ENCODE peak calls at places on chromosomes 2 and 18, in nine cellular contexts. K is tibial nerve, V is stomach, O is hepatocyte, Z is adrenal gland, L is iPS DF 6.9, F is pancreas, P is psoas muscle, Q is uterus. S is an unnamed sample.

GRCh38 chr2:191030521-191031154 is 16.7 kb upstream of the STAT1 start:
- DNase-seq in K (peak; percentile 47), O (peak; percentile 67), L (no peak), P (no peak), Q (no peak), V (no peak), F (no peak), Z (peak; percentile 28), S (no peak)

GRCh38 chr2:213411582-213412289 is 127.5 kb downstream of the SPAG16 start:
- DNase-seq in P (no peak), V (no peak), F (no peak), Z (no peak), Q (no peak), O (no peak), K (no peak), L (no peak), S (no peak)

GRCh38 chr2:43222472-43223146 is 3.8 kb downstream of the ZFP36L2 start:
- DNase-seq in O (peak; percentile 39), Z (peak; percentile 35), V (no peak), P (no peak), F (no peak), Q (no peak), L (no peak), K (peak; percentile 34), S (no peak)

GRCh38 chr2:180219471-180219870 is 212.4 kb upstream of the CWC22 start:
- DNase-seq in P (no peak), Z (no peak), F (no peak), O (no peak), K (no peak), L (no peak), Q (no peak), V (no peak), S (no peak)

GRCh38 chr2:46749042-46749461 is 166.6 kb downstream of the MCFD2 start:
- DNase-seq in P (no peak), F (no peak), O (peak; percentile 29), Z (no peak), K (no peak), V (no peak), Q (no peak), L (no peak), S (no peak)

GRCh38 chr2:236271851-236272250 is 7.6 kb upstream of the ASB18 start:
- DNase-seq in K (no peak), O (no peak), L (no peak), Z (no peak), V (no peak), F (no peak), Q (no peak), P (no peak), S (no peak)

GRCh38 chr2:83221258-83221657 is 1237.8 kb downstream of the SUCLG1 start:
- DNase-seq in F (no peak), V (no peak), P (no peak), L (no peak), O (no peak), Q (no peak), Z (no peak), K (no peak), S (no peak)

GRCh38 chr2:182649316-182649715 is 66.7 kb upstream of the DNAJC10 start:
- DNase-seq in Z (peak; percentile 11), K (no peak), O (peak; percentile 56), F (no peak), P (no peak), L (no peak), V (no peak), Q (no peak), S (no peak)

GRCh38 chr2:19623488-19623887 is 265.1 kb upstream of the OSR1 start:
- DNase-seq in Q (no peak), F (no peak), L (no peak), P (no peak), O (no peak), V (no peak), Z (no peak), K (no peak), S (no peak)

GRCh38 chr2:10414000-10414451 is 34.1 kb downstream of the ODC1 start:
- DNase-seq in Q (no peak), V (peak; percentile 82), O (no peak), F (no peak), Z (no peak), L (no peak), P (no peak), K (no peak), S (no peak)

GRCh38 chr2:241668839-241669238 is 17.8 kb downstream of the DTYMK start:
- DNase-seq in O (no peak), F (no peak), K (no peak), V (no peak), L (no peak), Z (no peak), P (no peak), Q (no peak), S (no peak)

GRCh38 chr2:45936623-45936979 is 285.1 kb downstream of the PRKCE start:
- DNase-seq in Q (no peak), Z (no peak), L (no peak), P (no peak), V (no peak), F (no peak), O (no peak), K (no peak), S (no peak)

GRCh38 chr2:119678021-119678656 is 862 bp upstream of the TMEM177 start:
- DNase-seq in P (no peak), Z (no peak), K (no peak), F (no peak), V (peak; percentile 54), O (no peak), Q (no peak), L (no peak), S (no peak)

GRCh38 chr2:5145053-5145452 is 547.1 kb upstream of the SOX11 start:
- DNase-seq in P (no peak), L (no peak), F (no peak), V (no peak), Q (no peak), Z (no peak), O (no peak), K (no peak), S (no peak)

GRCh38 chr2:5145801-5146200 is 546.4 kb upstream of the SOX11 start:
- DNase-seq in Q (no peak), K (no peak), O (no peak), P (no peak), L (no peak), F (no peak), Z (no peak), V (no peak), S (no peak)

GRCh38 chr2:5150871-5151270 is 541.3 kb upstream of the SOX11 start:
- DNase-seq in Z (no peak), F (no peak), P (no peak), K (no peak), Q (no peak), V (no peak), L (no peak), O (no peak), S (no peak)

GRCh38 chr2:5144159-5144558 is 548.0 kb upstream of the SOX11 start:
- DNase-seq in O (no peak), K (no peak), F (no peak), Z (no peak), L (no peak), P (no peak), V (no peak), Q (no peak), S (no peak)

DNA sequence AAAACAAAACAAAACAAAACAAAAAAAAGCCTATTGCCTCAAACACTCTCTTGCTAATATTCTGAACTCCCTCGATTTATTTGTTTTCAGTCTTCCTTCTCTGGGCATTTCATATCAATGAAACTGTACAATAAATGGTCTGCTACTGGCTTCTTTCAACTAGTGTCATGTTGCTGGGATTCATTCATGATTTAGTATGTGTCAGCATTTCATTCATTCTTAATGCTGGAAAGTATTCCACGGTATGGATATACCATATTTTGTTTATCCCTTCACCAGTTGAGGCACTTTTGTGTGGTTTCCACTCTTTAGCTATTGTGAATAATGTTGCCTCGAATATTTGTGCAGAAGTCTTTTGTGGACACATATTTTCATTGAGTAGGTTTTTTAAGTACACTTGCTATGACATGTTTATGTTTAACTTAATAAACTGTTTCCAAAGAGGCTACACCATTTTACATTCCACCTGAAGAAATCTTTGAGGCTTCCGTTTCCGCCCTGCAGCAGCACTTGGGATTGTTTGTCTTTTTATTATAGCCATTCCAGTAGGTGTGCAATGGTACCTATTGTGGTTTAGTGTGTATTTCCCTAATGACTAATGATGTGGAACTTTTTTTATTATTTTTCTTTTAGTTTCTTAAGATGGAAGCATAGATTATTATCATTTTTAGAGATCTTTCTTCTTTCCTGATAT is 543.6 kb upstream of the SOX11 start:
- DNase-seq in P (no peak), Z (no peak), L (no peak), Q (no peak), K (no peak), F (no peak), V (no peak), O (no peak), S (no peak)
- H3K9me3 ChIP-seq in P (peaks cover 5% of the 10 kb centered on the region), Z (no peaks in the 10 kb centered on the region), L (no peaks in the 10 kb centered on the region), Q (no peaks in the 10 kb centered on the region), K (peaks cover 9% of the 10 kb centered on the region), F (no peaks in the 10 kb centered on the region), V (peaks cover 13% of the 10 kb centered on the region), O (no peaks in the 10 kb centered on the region), S (no peaks in the 10 kb centered on the region)

GRCh38 chr18:71442830-71443229 is 1101.3 kb downstream of the CBLN2 start:
- DNase-seq in Q (no peak), P (no peak), O (no peak), K (no peak), V (no peak), F (no peak), L (no peak), Z (no peak), S (no peak)
- H3K9me3 ChIP-seq in Q (no peaks in the 10 kb centered on the region), P (no peaks in the 10 kb centered on the region), O (peaks cover 5% of the 10 kb centered on the region), K (no peaks in the 10 kb centered on the region), V (peaks cover 18% of the 10 kb centered on the region), F (no peaks in the 10 kb centered on the region), L (peaks cover 6% of the 10 kb centered on the region), Z (no peaks in the 10 kb centered on the region), S (no peaks in the 10 kb centered on the region)

GRCh38 chr18:47909484-47909883 is 21.0 kb downstream of the SMAD2 start:
- DNase-seq in L (no peak), V (no peak), O (no peak), Z (peak; percentile 28), F (no peak), Q (no peak), K (no peak), P (no peak), S (no peak)
- H3K9me3 ChIP-seq in L (no peaks in the 10 kb centered on the region), V (peaks cover 5% of the 10 kb centered on the region), O (no peaks in the 10 kb centered on the region), Z (peaks cover 4% of the 10 kb centered on the region), F (no peaks in the 10 kb centered on the region), Q (no peaks in the 10 kb centered on the region), K (peaks cover 9% of the 10 kb centered on the region), P (peaks cover 8% of the 10 kb centered on the region), S (no peaks in the 10 kb centered on the region)

GRCh38 chr18:79900610-79901570 is 50.6 kb downstream of the SLC66A2 start:
- DNase-seq in O (no peak), V (no peak), Z (no peak), Q (no peak), F (no peak), L (no peak), K (no peak), P (no peak), S (no peak)

GRCh38 chr18:79902640-79903039 is 48.8 kb downstream of the SLC66A2 start:
- DNase-seq in Q (peak; percentile 6), K (no peak), P (no peak), V (no peak), Z (no peak), L (no peak), F (no peak), O (no peak), S (no peak)

GRCh38 chr18:79901665-79902064 is 49.8 kb downstream of the SLC66A2 start:
- DNase-seq in Z (no peak), V (no peak), Q (no peak), F (no peak), P (no peak), O (no peak), K (no peak), L (no peak), S (no peak)

GRCh38 chr18:79903071-79903635 is 48.3 kb downstream of the SLC66A2 start:
- DNase-seq in V (no peak), K (no peak), Q (peak; percentile 10), Z (no peak), P (no peak), F (no peak), O (no peak), L (no peak), S (peak; percentile 7)

GRCh38 chr18:79902075-79902474 is 49.4 kb downstream of the SLC66A2 start:
- DNase-seq in V (no peak), Q (peak; percentile 11), O (no peak), K (no peak), Z (no peak), F (no peak), L (no peak), P (no peak), S (no peak)
- H3K9me3 ChIP-seq in V (peaks cover 55% of the 10 kb centered on the region), Q (peaks cover 15% of the 10 kb centered on the region), O (peaks cover 5% of the 10 kb centered on the region), K (peaks cover 57% of the 10 kb centered on the region), Z (peaks cover 4% of the 10 kb centered on the region), F (no peaks in the 10 kb centered on the region), L (peaks cover 8% of the 10 kb centered on the region), P (peaks cover 3% of the 10 kb centered on the region), S (peaks cover 3% of the 10 kb centered on the region)